ENCODE peak calls at places on chromosomes 16 and 17, in ten cellular contexts. P is pancreas; I is AG04450; H is HL-60; W is breast epithelium; T is adrenal gland; A is neural progenitor cell; J is mammary epithelial cell; S is MM.1S; Z is CD8-positive, alpha-beta memory T cell. U is an unnamed sample.

GRCh38 chr17:43846963-43847369 is at the start of gene CD300LG:
- DNase-seq in J (no peak), A (peak), Z (no peak), W (no peak), P (no peak), S (no peak), I (no peak), T (no peak), H (no peak), U (no peak)

GRCh38 chr17:50353600-50354195 is 7.8 kb downstream of the XYLT2 start:
- DNase-seq in Z (no peak), S (no peak), I (no peak), P (peak), T (peak), W (no peak), A (no peak), J (no peak), H (no peak), U (no peak)

GRCh38 chr17:42132941-42133340 is 10.3 kb downstream of the HSPB9 start:
- DNase-seq in P (peak), A (no peak), I (no peak), H (peak), Z (no peak), S (peak), T (peak), W (peak), J (peak), U (no peak)

GRCh38 chr17:80878876-80879722 is 112.5 kb upstream of the CHMP6 start:
- DNase-seq in I (no peak), P (no peak), J (no peak), Z (no peak), H (no peak), A (no peak), T (no peak), S (no peak), W (no peak), U (no peak)

GRCh38 chr17:2084129-2084765 is 29.3 kb downstream of the HIC1 start:
- DNase-seq in W (no peak), I (no peak), S (no peak), P (no peak), Z (no peak), H (no peak), A (no peak), J (peak), T (peak), U (no peak)

GRCh38 chr16:25141648-25142047 is 30.1 kb downstream of the LCMT1 start:
- DNase-seq in J (no peak), A (no peak), H (no peak), I (no peak), P (no peak), Z (no peak), W (no peak), T (no peak), S (no peak), U (no peak)

GRCh38 chr16:67571464-67571863 is 9.1 kb downstream of the CTCF start:
- DNase-seq in P (no peak), S (no peak), A (no peak), H (no peak), Z (no peak), T (no peak), W (no peak), I (no peak), J (no peak), U (no peak)

GRCh38 chr17:80892900-80893603 is 98.6 kb upstream of the CHMP6 start:
- DNase-seq in Z (peak), H (no peak), J (peak), P (no peak), I (peak), S (no peak), T (peak), W (no peak), A (no peak), U (no peak)

GRCh38 chr17:75289832-75290337 is 652 bp upstream of the SLC25A19 start:
- DNase-seq in W (peak), H (peak), I (no peak), A (no peak), T (peak), P (peak), J (peak), S (peak), Z (peak), U (no peak)

GRCh38 chr17:44672479-44673093 is 16.3 kb downstream of the MEIOC start:
- DNase-seq in S (no peak), W (no peak), I (no peak), J (no peak), P (no peak), T (no peak), H (no peak), A (peak), Z (no peak), U (no peak)

GRCh38 chr17:73189417-73190099 is 3.3 kb upstream of the COG1 start:
- DNase-seq in W (no peak), Z (no peak), A (peak), J (peak), P (no peak), T (peak), H (peak), S (peak), I (peak), U (peak)

GRCh38 chr16:67235816-67236547 is 9.1 kb downstream of the TMEM208 start:
- DNase-seq in H (peak), I (no peak), Z (peak), A (no peak), T (no peak), S (no peak), W (no peak), J (peak), P (no peak), U (no peak)

GRCh38 chr17:27895110-27895895 is 2.1 kb upstream of the LYRM9 start:
- DNase-seq in H (no peak), T (no peak), Z (no peak), I (no peak), W (no peak), A (no peak), P (no peak), S (no peak), J (no peak), U (no peak)

GRCh38 chr17:27891841-27892240 is 1.3 kb downstream of the LYRM9 start:
- DNase-seq in S (no peak), H (no peak), A (no peak), J (no peak), T (no peak), Z (no peak), I (no peak), W (no peak), P (no peak), U (no peak)

GRCh38 chr17:27892542-27892865 is 661 bp downstream of the LYRM9 start:
- DNase-seq in W (no peak), H (no peak), I (no peak), A (no peak), P (no peak), T (no peak), J (no peak), S (no peak), Z (no peak), U (no peak)

GRCh38 chr17:27893834-27894503 is 804 bp upstream of the LYRM9 start:
- DNase-seq in I (no peak), H (peak), W (no peak), S (no peak), P (no peak), T (no peak), Z (no peak), A (no peak), J (no peak), U (no peak)

GRCh38 chr17:27892866-27893769 is at the start of gene LYRM9:
- DNase-seq in J (peak), W (peak), I (peak), Z (peak), S (peak), H (peak), A (peak), T (peak), P (peak), U (peak)
- H3K27ac ChIP-seq in J (no peak), W (peak), I (peak), Z (peak), S (no peak), H (peak), A (no peak), T (peak), P (peak), U (no peak)

DNA sequence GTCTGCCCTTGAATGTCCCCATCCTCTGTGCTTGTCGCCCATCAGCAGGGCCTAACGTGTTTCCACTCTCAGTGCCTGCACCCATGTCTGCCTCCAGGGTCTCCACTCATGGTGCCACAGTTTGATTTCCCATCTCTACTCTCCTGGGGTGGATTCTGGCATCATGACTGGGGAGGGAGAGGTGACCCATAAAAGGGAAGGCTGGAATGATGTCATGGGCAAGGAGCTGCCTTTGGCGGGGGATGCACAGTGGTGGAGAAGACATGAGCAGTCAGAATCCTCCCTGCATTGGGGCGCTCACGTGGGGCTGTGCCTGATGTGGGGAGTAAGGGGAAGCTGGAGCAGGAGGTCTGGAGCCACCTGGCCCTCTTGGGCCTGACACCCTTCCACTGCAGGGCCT is 100.9 kb downstream of the USP22 start:
- DNase-seq in I (no peak), J (no peak), H (no peak), S (no peak), A (no peak), Z (no peak), W (no peak), P (no peak), T (no peak), U (no peak)
- H3K27ac ChIP-seq in I (no peak), J (no peak), H (no peak), S (no peak), A (no peak), Z (no peak), W (no peak), P (no peak), T (no peak), U (no peak)

DNA sequence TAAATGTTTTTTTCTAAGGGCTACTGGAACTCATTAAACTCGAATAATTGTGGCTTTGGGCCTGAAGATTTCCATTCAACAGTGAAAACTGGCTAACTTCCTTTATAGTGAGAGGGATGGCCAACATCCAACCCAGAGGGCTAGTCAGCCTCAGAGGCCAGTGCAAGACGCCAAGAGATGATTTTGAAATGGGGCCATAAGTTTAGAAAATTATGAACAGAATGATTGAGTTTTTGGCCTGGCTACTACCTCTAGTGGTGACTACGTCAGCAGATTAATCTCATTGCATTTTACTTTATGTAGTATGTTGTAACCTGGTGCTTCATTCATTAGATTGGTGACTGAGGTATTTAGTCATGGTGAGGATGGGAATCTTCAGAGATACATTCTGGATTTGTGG is 28.4 kb downstream of the HAPSTR1 start:
- DNase-seq in S (no peak), P (no peak), J (no peak), T (peak), H (no peak), I (peak), Z (no peak), W (peak), A (no peak), U (no peak)
- H3K27ac ChIP-seq in S (no peak), P (no peak), J (no peak), T (no peak), H (no peak), I (no peak), Z (no peak), W (peak), A (no peak), U (peak)

GRCh38 chr16:528111-529011 is 849 bp downstream of the CAPN15 start:
- DNase-seq in P (peak), Z (peak), W (no peak), I (no peak), A (peak), H (peak), J (peak), T (peak), S (peak), U (peak)

GRCh38 chr16:531494-532125 is 4.1 kb downstream of the CAPN15 start:
- DNase-seq in T (no peak), I (no peak), W (no peak), Z (no peak), J (no peak), P (no peak), H (no peak), A (no peak), S (peak), U (no peak)

GRCh38 chr16:529012-529575 is 1.6 kb downstream of the CAPN15 start:
- DNase-seq in W (no peak), J (no peak), H (peak), S (no peak), I (no peak), Z (no peak), P (peak), T (no peak), A (no peak), U (no peak)

GRCh38 chr16:527015-527903 is at the start of gene CAPN15:
- DNase-seq in A (peak), P (peak), S (peak), I (peak), Z (peak), J (peak), W (peak), T (peak), H (peak), U (peak)

GRCh38 chr16:530111-530817 is 2.8 kb downstream of the CAPN15 start:
- DNase-seq in Z (no peak), I (no peak), S (no peak), W (no peak), A (no peak), J (no peak), T (no peak), H (no peak), P (no peak), U (no peak)
- H3K27ac ChIP-seq in Z (no peak), I (no peak), S (no peak), W (no peak), A (no peak), J (no peak), T (no peak), H (no peak), P (no peak), U (no peak)

GRCh38 chr16:87033541-87034300 is 283.5 kb downstream of the C16orf95 start:
- DNase-seq in J (no peak), S (no peak), H (no peak), A (no peak), W (no peak), T (no peak), I (no peak), P (no peak), Z (no peak), U (no peak)
- H3K27ac ChIP-seq in J (no peak), S (no peak), H (no peak), A (no peak), W (no peak), T (no peak), I (no peak), P (no peak), Z (no peak), U (no peak)

DNA sequence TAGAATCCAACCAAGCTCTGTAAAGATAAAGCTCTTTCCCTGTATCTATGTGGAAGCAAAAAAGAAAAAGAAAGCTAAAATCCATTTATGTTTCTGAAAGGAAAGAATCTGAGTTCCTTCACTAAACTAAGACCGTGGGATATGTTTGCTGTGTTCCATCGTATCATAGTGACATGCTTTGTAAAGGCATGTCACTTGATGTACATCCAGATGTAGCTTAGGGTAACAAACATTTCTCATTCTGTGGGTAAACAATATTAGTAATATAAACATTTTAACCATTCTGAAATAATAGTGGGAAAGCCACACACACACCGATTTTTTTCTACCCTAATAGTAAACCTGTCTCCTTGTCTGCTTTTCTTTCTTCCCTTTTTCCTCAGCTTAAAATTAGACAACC is 78.1 kb downstream of the TUBD1 start:
- DNase-seq in I (no peak), H (no peak), S (no peak), A (no peak), Z (no peak), W (no peak), P (no peak), T (no peak), J (no peak), U (no peak)
- H3K27ac ChIP-seq in I (no peak), H (no peak), S (no peak), A (no peak), Z (no peak), W (peak), P (no peak), T (no peak), J (no peak), U (no peak)

DNA sequence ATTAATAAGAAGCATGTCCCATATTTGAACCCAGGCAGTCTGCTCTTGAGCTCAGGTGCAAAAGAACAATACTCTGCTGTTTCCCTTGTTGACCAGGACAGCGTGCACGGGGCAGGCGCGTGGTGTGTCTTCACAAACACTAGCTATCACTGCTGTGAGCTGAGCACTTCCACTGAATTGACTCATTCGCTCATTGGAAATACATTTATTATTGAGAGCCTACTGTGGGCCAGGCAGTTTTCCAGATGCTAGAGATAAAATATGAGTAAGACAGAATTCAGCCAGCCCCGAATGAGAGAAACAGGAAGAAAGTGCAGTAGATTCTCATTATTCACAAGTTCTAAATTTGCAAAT is 1.7 kb downstream of the CHD9 start:
- DNase-seq in P (no peak), I (no peak), A (no peak), J (no peak), W (no peak), H (no peak), T (no peak), Z (no peak), S (no peak), U (no peak)
- H3K27ac ChIP-seq in P (no peak), I (no peak), A (no peak), J (no peak), W (peak), H (peak), T (peak), Z (peak), S (no peak), U (peak)

GRCh38 chr17:36104601-36105000 is 974 bp downstream of the CCL4 start:
- DNase-seq in P (no peak), S (no peak), H (peak), A (no peak), J (no peak), T (no peak), W (no peak), I (no peak), Z (no peak), U (no peak)
- H3K27ac ChIP-seq in P (no peak), S (peak), H (peak), A (no peak), J (no peak), T (no peak), W (no peak), I (no peak), Z (peak), U (no peak)

DNA sequence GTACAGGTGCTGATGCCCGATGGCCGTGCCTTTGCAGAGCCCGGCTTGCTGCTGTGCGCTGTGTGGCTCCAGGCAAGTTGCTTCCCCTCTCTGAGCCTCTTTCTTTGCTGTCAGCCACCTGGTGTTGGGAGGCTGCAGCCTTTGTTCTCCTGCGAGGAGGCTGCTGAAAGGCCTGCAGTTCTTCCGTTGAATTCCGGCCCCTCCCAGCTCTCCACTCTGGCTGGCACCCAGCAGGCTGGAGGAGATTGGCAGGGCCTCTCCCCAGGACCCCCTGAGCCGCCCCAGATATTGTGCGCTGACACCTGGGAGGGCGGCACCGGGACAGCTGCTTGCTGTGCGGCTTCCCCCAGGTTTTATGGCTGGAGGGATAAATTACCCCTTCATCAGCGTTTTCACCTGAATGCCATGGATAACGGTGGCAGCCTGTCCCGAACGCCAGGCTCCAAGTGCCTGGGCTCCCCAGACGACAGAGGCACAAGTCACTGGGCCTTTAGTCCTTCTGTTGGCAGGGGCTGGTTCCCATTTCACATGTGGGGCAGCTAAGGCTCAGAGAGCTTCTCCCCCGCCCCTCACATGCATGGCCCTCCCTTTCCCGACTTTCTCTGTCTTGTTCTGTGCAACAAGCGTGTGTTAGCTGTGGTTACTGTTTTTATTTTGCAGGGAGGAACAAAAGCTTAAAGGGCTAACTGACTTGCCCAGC is 35.1 kb upstream of the GSE1 start:
- DNase-seq in A (peak), W (no peak), H (no peak), S (no peak), P (no peak), J (no peak), T (no peak), Z (no peak), I (no peak), U (no peak)
- H3K27ac ChIP-seq in A (peak), W (no peak), H (no peak), S (no peak), P (no peak), J (no peak), T (no peak), Z (no peak), I (no peak), U (no peak)

GRCh38 chr16:86590501-86591144 is 12.3 kb downstream of the FOXL1 start:
- DNase-seq in W (no peak), T (no peak), H (no peak), A (no peak), S (no peak), I (peak), J (peak), P (no peak), Z (no peak), U (peak)
- H3K27ac ChIP-seq in W (no peak), T (no peak), H (no peak), A (no peak), S (no peak), I (peak), J (no peak), P (no peak), Z (no peak), U (peak)